ENCODE peak calls at places on chromosomes 4 and X, in five cellular contexts. D is Caco-2, F is kidney epithelial cell, X is cardiac muscle cell, G is tibial nerve. W is an unnamed sample.

GRCh38 chr4:38067499-38067898 is 107.3 kb downstream of the PTTG2 start:
- DNase-seq in D (no peak), F (no peak), X (no peak), G (no peak), W (no peak)

GRCh38 chr4:124322234-124322831 is 390.2 kb downstream of the ANKRD50 start:
- DNase-seq in X (peak), F (no peak), G (no peak), D (peak), W (no peak)

GRCh38 chrX:100587846-100588245 is 3.1 kb downstream of the TNMD start:
- DNase-seq in G (no peak), F (no peak), X (no peak), D (peak), W (no peak)

GRCh38 chrX:134602410-134602809 is 55.9 kb downstream of the PLAC1 start:
- DNase-seq in G (no peak), D (no peak), F (no peak), X (no peak), W (no peak)

GRCh38 chr4:7905461-7905915 is 34.2 kb downstream of the AFAP1 start:
- DNase-seq in G (peak), D (no peak), F (no peak), X (no peak), W (no peak)

GRCh38 chr4:22129454-22130075 is 181.0 kb upstream of the KCNIP4 start:
- DNase-seq in F (no peak), X (peak), G (no peak), D (peak), W (peak)

GRCh38 chrX:18964026-18964425 is 19.9 kb downstream of the PHKA2 start:
- DNase-seq in D (no peak), G (no peak), X (no peak), F (no peak), W (no peak)

GRCh38 chr4:150447356-150447755 is 134.6 kb upstream of the MAB21L2 start:
- DNase-seq in G (no peak), F (no peak), X (no peak), D (no peak), W (no peak)

GRCh38 chrX:115018944-115019343 is 1.5 kb upstream of the IL13RA2 start:
- DNase-seq in X (no peak), D (no peak), F (no peak), G (no peak), W (no peak)

GRCh38 chrX:53251307-53251706 is 26.3 kb upstream of the KDM5C start:
- DNase-seq in G (no peak), X (no peak), D (no peak), F (no peak), W (no peak)

GRCh38 chrX:66760648-66761047 is 121.8 kb upstream of the EDA2R start:
- DNase-seq in F (no peak), G (no peak), X (no peak), D (peak), W (no peak)

GRCh38 chrX:68807818-68808217 is 21.0 kb upstream of the EFNB1 start:
- DNase-seq in X (peak), F (no peak), D (peak), G (peak), W (no peak)

GRCh38 chr4:105551968-105552746 is at the start of gene ARHGEF38:
- DNase-seq in F (peak), X (no peak), G (no peak), D (peak), W (peak)

GRCh38 chr4:182179105-182179504 is 64.1 kb upstream of the TENM3 start:
- DNase-seq in G (no peak), F (no peak), D (no peak), X (no peak), W (no peak)

GRCh38 chr4:57070461-57070860 is 39.7 kb downstream of the IGFBP7 start:
- DNase-seq in D (no peak), G (no peak), X (no peak), F (no peak), W (no peak)

GRCh38 chrX:154734101-154734781 is 16.6 kb downstream of the GAB3 start:
- DNase-seq in G (no peak), X (no peak), F (no peak), D (no peak), W (no peak)

GRCh38 chr4:143341186-143341755 is 4.6 kb downstream of the GAB1 start:
- DNase-seq in D (no peak), G (no peak), X (peak), F (no peak), W (no peak)

GRCh38 chr4:8010618-8011017 is 71.0 kb upstream of the AFAP1 start:
- DNase-seq in F (no peak), X (peak), D (no peak), G (peak), W (no peak)

GRCh38 chrX:68895339-68896250 is 66.8 kb downstream of the EFNB1 start:
- DNase-seq in X (peak), G (peak), D (no peak), F (peak), W (peak)

GRCh38 chr4:67723949-67724348 is 23.0 kb upstream of the UBA6 start:
- DNase-seq in X (no peak), F (no peak), G (no peak), D (no peak), W (no peak)

GRCh38 chr4:158236304-158237030 is 26.2 kb downstream of the TMEM144 start:
- DNase-seq in X (no peak), F (no peak), G (no peak), D (no peak), W (no peak)

GRCh38 chr4:73090738-73091137 is 21.2 kb upstream of the COX18 start:
- DNase-seq in F (no peak), G (no peak), X (no peak), D (no peak), W (no peak)
- TF ChIP-seq CTCF in F (no peak), G (no peak), X (no peak), D (no peak), W (no peak)

GRCh38 chr4:180832086-180832485 is 1411.1 kb upstream of the TENM3 start:
- DNase-seq in F (no peak), D (peak), X (no peak), G (no peak), W (no peak)

GRCh38 chr4:180823116-180823515 is 1420.1 kb upstream of the TENM3 start:
- DNase-seq in X (no peak), G (no peak), F (no peak), D (no peak), W (no peak)

GRCh38 chr4:180827610-180828009 is 1415.6 kb upstream of the TENM3 start:
- DNase-seq in D (no peak), G (no peak), F (no peak), X (no peak), W (no peak)

GRCh38 chr4:180827193-180827592 is 1416.0 kb upstream of the TENM3 start:
- DNase-seq in F (no peak), G (no peak), D (no peak), X (peak), W (no peak)

GRCh38 chr4:180828455-180829018 is 1414.7 kb upstream of the TENM3 start:
- DNase-seq in D (peak), G (peak), F (peak), X (peak), W (peak)
- TF ChIP-seq CTCF in D (peak), G (peak), F (peak), X (peak), W (peak)

GRCh38 chrX:131816551-131817136 is 206.5 kb upstream of the STK26 start:
- DNase-seq in D (no peak), F (peak), X (no peak), G (peak), W (no peak)
- TF ChIP-seq CTCF in D (no peak), F (no peak), X (no peak), G (peak), W (no peak)

GRCh38 chr4:6573986-6574746 is 823 bp upstream of the MAN2B2 start:
- DNase-seq in G (no peak), X (no peak), F (no peak), D (no peak), W (no peak)

GRCh38 chr4:6573551-6573950 is 1.4 kb upstream of the MAN2B2 start:
- DNase-seq in F (no peak), G (no peak), X (no peak), D (no peak), W (no peak)

GRCh38 chr4:6576512-6576911 is 1.5 kb downstream of the MAN2B2 start:
- DNase-seq in G (no peak), D (no peak), F (no peak), X (no peak), W (peak)

GRCh38 chr4:6575503-6576240 is 683 bp downstream of the MAN2B2 start:
- DNase-seq in G (no peak), F (no peak), D (no peak), X (no peak), W (no peak)

DNA sequence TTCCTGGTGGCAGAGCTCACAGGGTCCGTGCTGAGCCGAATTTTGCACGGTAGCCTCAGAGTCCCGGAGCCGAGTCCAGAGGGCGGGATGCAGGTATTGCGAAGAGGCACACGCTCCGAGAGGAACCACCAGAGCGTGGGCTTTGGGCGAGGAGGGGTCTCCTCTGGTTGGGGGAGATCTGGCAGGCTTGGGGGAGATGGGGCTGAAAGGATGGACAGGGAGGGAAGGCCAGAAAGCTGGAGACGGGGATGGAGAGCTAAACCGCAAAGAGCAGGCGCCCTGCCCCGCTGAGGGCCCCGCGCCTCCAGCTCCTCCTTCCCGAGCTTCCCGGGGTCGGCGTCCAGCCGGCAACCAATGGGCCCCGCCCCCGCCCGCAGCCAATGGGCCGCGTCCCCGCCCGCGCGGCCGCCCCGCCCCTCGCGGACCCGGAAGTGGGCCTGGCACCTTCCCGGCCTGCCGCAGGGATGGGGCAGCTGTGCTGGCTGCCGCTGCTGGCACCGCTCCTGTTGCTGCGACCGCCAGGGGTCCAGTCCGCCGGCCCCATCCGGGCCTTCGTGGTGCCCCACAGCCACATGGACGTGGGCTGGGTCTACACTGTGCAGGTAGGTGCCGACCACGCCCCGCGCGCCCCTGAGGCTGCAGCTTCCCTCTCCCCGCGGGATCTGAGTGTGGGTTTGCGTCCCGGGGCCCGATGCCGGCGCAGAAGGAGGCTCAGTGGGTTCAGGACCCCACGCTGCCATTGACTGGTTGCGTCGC is at the start of gene MAN2B2:
- DNase-seq in D (peak), F (peak), X (peak), G (peak), W (peak)
- TF ChIP-seq CTCF in D (no peak), F (peak), X (no peak), G (peak), W (no peak)

GRCh38 chr4:170716868-170717267 is 627.1 kb upstream of the AADAT start:
- DNase-seq in X (no peak), G (no peak), F (no peak), D (no peak), W (no peak)
- TF ChIP-seq CTCF in X (no peak), G (no peak), F (no peak), D (no peak), W (no peak)